ENCODE peak calls at places on chromosomes 3 and 15, in five cellular contexts. M is esophagus squamous epithelium, S is astrocyte of the spinal cord, V is cerebellum, B is BJ. Q is an unnamed sample.

GRCh38 chr3:123020709-123021108 is 6.9 kb downstream of the SEMA5B start:
- DNase-seq in M (no peak), S (no peak), V (no peak), B (no peak), Q (no peak)

GRCh38 chr3:99544819-99545281 is 93.5 kb upstream of the COL8A1 start:
- DNase-seq in M (no peak), S (no peak), V (no peak), B (no peak), Q (peak; percentile 16)

GRCh38 chr3:172675371-172676193 is 35.3 kb downstream of the NCEH1 start:
- DNase-seq in M (no peak), S (peak; percentile 71), V (no peak), B (no peak), Q (peak; percentile 57)

GRCh38 chr15:70852501-70853269 is 1.3 kb downstream of the LARP6 start:
- DNase-seq in M (no peak), S (peak; percentile 43), V (peak; percentile 20), B (no peak), Q (peak; percentile 47)

GRCh38 chr15:29859981-29860745 is 37.9 kb upstream of the TJP1 start:
- DNase-seq in M (no peak), S (peak; percentile 84), V (no peak), B (no peak), Q (peak; percentile 85)

GRCh38 chr3:62798000-62798399 is 77.2 kb downstream of the CADPS start:
- DNase-seq in M (no peak), S (no peak), V (no peak), B (no peak), Q (no peak)

GRCh38 chr3:149542375-149543312 is 68.1 kb downstream of the TM4SF4 start:
- DNase-seq in M (no peak), S (peak; percentile 56), V (no peak), B (no peak), Q (peak; percentile 23)

GRCh38 chr3:131282379-131282778 is 99.2 kb upstream of the NUDT16 start:
- DNase-seq in M (no peak), S (no peak), V (no peak), B (no peak), Q (no peak)

GRCh38 chr3:94246136-94246535 is 183.3 kb downstream of the NSUN3 start:
- DNase-seq in M (no peak), S (peak; percentile 12), V (no peak), B (no peak), Q (no peak)

GRCh38 chr3:55189359-55189801 is 261.5 kb upstream of the LRTM1 start:
- DNase-seq in M (no peak), S (peak; percentile 75), V (no peak), B (peak; percentile 96), Q (peak; percentile 62)

GRCh38 chr15:47289667-47290066 is 427.6 kb upstream of the SEMA6D start:
- DNase-seq in M (no peak), S (no peak), V (no peak), B (no peak), Q (no peak)

GRCh38 chr3:4740397-4741105 is 238.7 kb upstream of the BHLHE40 start:
- DNase-seq in M (no peak), S (no peak), V (no peak), B (no peak), Q (no peak)

GRCh38 chr3:178966299-178967183 is 105.1 kb downstream of the ZMAT3 start:
- DNase-seq in M (no peak), S (peak; percentile 68), V (peak; percentile 13), B (no peak), Q (no peak)

GRCh38 chr15:48964898-48965297 is 1.2 kb upstream of the SHC4 start:
- DNase-seq in M (no peak), S (no peak), V (no peak), B (no peak), Q (no peak)

GRCh38 chr3:118529554-118529953 is 505.1 kb downstream of the IGSF11 start:
- DNase-seq in M (no peak), S (no peak), V (no peak), B (no peak), Q (no peak)

GRCh38 chr3:54185740-54186139 is 63.4 kb downstream of the CACNA2D3 start:
- DNase-seq in M (no peak), S (no peak), V (no peak), B (no peak), Q (no peak)

GRCh38 chr3:58874248-58874741 is 175.5 kb downstream of the CFAP20DC start:
- DNase-seq in M (no peak), S (peak; percentile 16), V (no peak), B (no peak), Q (peak; percentile 2)

GRCh38 chr3:135134717-135135116 is 339.7 kb downstream of the EPHB1 start:
- DNase-seq in M (no peak), S (no peak), V (no peak), B (no peak), Q (no peak)

GRCh38 chr15:68407141-68407885 is 24.6 kb downstream of the ITGA11 start:
- DNase-seq in M (no peak), S (no peak), V (no peak), B (no peak), Q (no peak)

GRCh38 chr3:58032186-58032585 is 24.0 kb downstream of the FLNB start:
- DNase-seq in M (no peak), S (no peak), V (no peak), B (no peak), Q (no peak)

GRCh38 chr3:8537440-8537839 is 35.8 kb downstream of the LMCD1 start:
- DNase-seq in M (no peak), S (no peak), V (no peak), B (no peak), Q (no peak)

GRCh38 chr3:116896116-116896515 is 186.5 kb downstream of the TUSC7 start:
- DNase-seq in M (no peak), S (no peak), V (no peak), B (no peak), Q (no peak)

GRCh38 chr15:25508369-25509002 is 69.7 kb upstream of the UBE3A start:
- DNase-seq in M (no peak), S (peak; percentile 61), V (peak; percentile 49), B (no peak), Q (peak; percentile 43)

GRCh38 chr15:41018534-41018933 is 65.3 kb downstream of the CHAC1 start:
- DNase-seq in M (no peak), S (peak; percentile 50), V (no peak), B (no peak), Q (no peak)

GRCh38 chr3:158849747-158850146 is 47.9 kb downstream of the MFSD1 start:
- DNase-seq in M (no peak), S (no peak), V (no peak), B (no peak), Q (no peak)

GRCh38 chr15:73567022-73567421 is 66.2 kb downstream of the NPTN start:
- DNase-seq in M (no peak), S (no peak), V (no peak), B (no peak), Q (no peak)